ENCODE peak calls at places on chromosomes 1 and 21, in ten cellular contexts. One of them, this sample, is unnamed. For H3K9me3, the result is how much of the 10 kb centered on the place peaks cover.

GRCh38 chr1:210335001-210335400 is 6.3 kb downstream of the HHAT start:
- DNase-seq in cardiac muscle cell: no peak
- DNase-seq in effector memory CD4-positive, alpha-beta T cell: no peak
- DNase-seq in AG04450: no peak
- DNase-seq in ovary: no peak
- DNase-seq in endodermal cell: no peak
- DNase-seq in esophagus squamous epithelium: no peak
- DNase-seq in psoas muscle: no peak
- DNase-seq in transverse colon: no peak
- DNase-seq in fibroblast of lung: no peak
- DNase-seq in this sample: no peak

GRCh38 chr1:41758490-41758889 is 160.2 kb downstream of the HIVEP3 start:
- DNase-seq in effector memory CD4-positive, alpha-beta T cell: no peak
- DNase-seq in AG04450: no peak
- DNase-seq in endodermal cell: no peak
- DNase-seq in cardiac muscle cell: no peak
- DNase-seq in esophagus squamous epithelium: no peak
- DNase-seq in psoas muscle: no peak
- DNase-seq in ovary: no peak
- DNase-seq in transverse colon: no peak
- DNase-seq in fibroblast of lung: peak
- DNase-seq in this sample: no peak

GRCh38 chr1:158537609-158538008 is 16.6 kb downstream of the OR6Y1 start:
- DNase-seq in effector memory CD4-positive, alpha-beta T cell: no peak
- DNase-seq in transverse colon: no peak
- DNase-seq in ovary: no peak
- DNase-seq in cardiac muscle cell: no peak
- DNase-seq in fibroblast of lung: no peak
- DNase-seq in AG04450: no peak
- DNase-seq in esophagus squamous epithelium: no peak
- DNase-seq in psoas muscle: no peak
- DNase-seq in endodermal cell: no peak
- DNase-seq in this sample: no peak

GRCh38 chr1:6440198-6441126 is 15.9 kb downstream of the ESPN start:
- DNase-seq in ovary: no peak
- DNase-seq in transverse colon: peak
- DNase-seq in effector memory CD4-positive, alpha-beta T cell: peak
- DNase-seq in cardiac muscle cell: peak
- DNase-seq in esophagus squamous epithelium: no peak
- DNase-seq in psoas muscle: no peak
- DNase-seq in endodermal cell: peak
- DNase-seq in fibroblast of lung: peak
- DNase-seq in AG04450: no peak
- DNase-seq in this sample: peak

GRCh38 chr1:152946651-152947256 is at the start of gene SPRR5:
- DNase-seq in transverse colon: no peak
- DNase-seq in ovary: no peak
- DNase-seq in AG04450: no peak
- DNase-seq in endodermal cell: no peak
- DNase-seq in cardiac muscle cell: no peak
- DNase-seq in esophagus squamous epithelium: no peak
- DNase-seq in psoas muscle: no peak
- DNase-seq in effector memory CD4-positive, alpha-beta T cell: no peak
- DNase-seq in fibroblast of lung: no peak
- DNase-seq in this sample: no peak

GRCh38 chr1:186763107-186763506 is 65.6 kb upstream of the PLA2G4A start:
- DNase-seq in esophagus squamous epithelium: no peak
- DNase-seq in effector memory CD4-positive, alpha-beta T cell: no peak
- DNase-seq in transverse colon: no peak
- DNase-seq in cardiac muscle cell: no peak
- DNase-seq in ovary: no peak
- DNase-seq in fibroblast of lung: peak
- DNase-seq in psoas muscle: no peak
- DNase-seq in AG04450: peak
- DNase-seq in endodermal cell: no peak
- DNase-seq in this sample: no peak

GRCh38 chr1:22420456-22421053 is 31.1 kb upstream of the ZBTB40 start:
- DNase-seq in endodermal cell: peak
- DNase-seq in ovary: peak
- DNase-seq in effector memory CD4-positive, alpha-beta T cell: no peak
- DNase-seq in transverse colon: peak
- DNase-seq in fibroblast of lung: peak
- DNase-seq in psoas muscle: peak
- DNase-seq in cardiac muscle cell: peak
- DNase-seq in esophagus squamous epithelium: no peak
- DNase-seq in AG04450: peak
- DNase-seq in this sample: peak

GRCh38 chr1:11680270-11681070 is 478 bp downstream of the MAD2L2 start:
- DNase-seq in endodermal cell: no peak
- DNase-seq in effector memory CD4-positive, alpha-beta T cell: no peak
- DNase-seq in psoas muscle: peak
- DNase-seq in AG04450: no peak
- DNase-seq in transverse colon: peak
- DNase-seq in fibroblast of lung: no peak
- DNase-seq in esophagus squamous epithelium: no peak
- DNase-seq in cardiac muscle cell: no peak
- DNase-seq in ovary: no peak
- DNase-seq in this sample: no peak

GRCh38 chr1:76949503-76949902 is 82.2 kb downstream of the ST6GALNAC5 start:
- DNase-seq in cardiac muscle cell: no peak
- DNase-seq in endodermal cell: no peak
- DNase-seq in AG04450: no peak
- DNase-seq in fibroblast of lung: peak
- DNase-seq in ovary: no peak
- DNase-seq in esophagus squamous epithelium: no peak
- DNase-seq in effector memory CD4-positive, alpha-beta T cell: no peak
- DNase-seq in psoas muscle: no peak
- DNase-seq in transverse colon: no peak
- DNase-seq in this sample: no peak

GRCh38 chr1:100463809-100464424 is 74.0 kb upstream of the GPR88 start:
- DNase-seq in psoas muscle: peak
- DNase-seq in endodermal cell: peak
- DNase-seq in effector memory CD4-positive, alpha-beta T cell: no peak
- DNase-seq in ovary: peak
- DNase-seq in cardiac muscle cell: peak
- DNase-seq in transverse colon: no peak
- DNase-seq in AG04450: no peak
- DNase-seq in esophagus squamous epithelium: no peak
- DNase-seq in fibroblast of lung: peak
- DNase-seq in this sample: peak

GRCh38 chr1:162327144-162327790 is 49.4 kb downstream of the SPATA46 start:
- DNase-seq in effector memory CD4-positive, alpha-beta T cell: no peak
- DNase-seq in AG04450: no peak
- DNase-seq in transverse colon: no peak
- DNase-seq in esophagus squamous epithelium: no peak
- DNase-seq in cardiac muscle cell: no peak
- DNase-seq in ovary: no peak
- DNase-seq in psoas muscle: no peak
- DNase-seq in fibroblast of lung: no peak
- DNase-seq in endodermal cell: no peak
- DNase-seq in this sample: no peak

GRCh38 chr1:99963041-99963795 is 6.6 kb upstream of the SLC35A3 start:
- DNase-seq in endodermal cell: no peak
- DNase-seq in cardiac muscle cell: no peak
- DNase-seq in esophagus squamous epithelium: no peak
- DNase-seq in fibroblast of lung: peak
- DNase-seq in AG04450: no peak
- DNase-seq in effector memory CD4-positive, alpha-beta T cell: no peak
- DNase-seq in ovary: no peak
- DNase-seq in transverse colon: no peak
- DNase-seq in psoas muscle: no peak
- DNase-seq in this sample: no peak

GRCh38 chr21:42358261-42358660 is 7.5 kb upstream of the TFF2 start:
- DNase-seq in psoas muscle: no peak
- DNase-seq in cardiac muscle cell: no peak
- DNase-seq in endodermal cell: no peak
- DNase-seq in transverse colon: no peak
- DNase-seq in esophagus squamous epithelium: no peak
- DNase-seq in effector memory CD4-positive, alpha-beta T cell: no peak
- DNase-seq in AG04450: no peak
- DNase-seq in ovary: no peak
- DNase-seq in fibroblast of lung: no peak
- DNase-seq in this sample: no peak

GRCh38 chr1:6831368-6831767 is 46.1 kb downstream of the CAMTA1 start:
- DNase-seq in psoas muscle: no peak
- DNase-seq in endodermal cell: no peak
- DNase-seq in fibroblast of lung: no peak
- DNase-seq in ovary: no peak
- DNase-seq in AG04450: no peak
- DNase-seq in effector memory CD4-positive, alpha-beta T cell: no peak
- DNase-seq in cardiac muscle cell: no peak
- DNase-seq in esophagus squamous epithelium: no peak
- DNase-seq in transverse colon: no peak
- DNase-seq in this sample: no peak

DNA sequence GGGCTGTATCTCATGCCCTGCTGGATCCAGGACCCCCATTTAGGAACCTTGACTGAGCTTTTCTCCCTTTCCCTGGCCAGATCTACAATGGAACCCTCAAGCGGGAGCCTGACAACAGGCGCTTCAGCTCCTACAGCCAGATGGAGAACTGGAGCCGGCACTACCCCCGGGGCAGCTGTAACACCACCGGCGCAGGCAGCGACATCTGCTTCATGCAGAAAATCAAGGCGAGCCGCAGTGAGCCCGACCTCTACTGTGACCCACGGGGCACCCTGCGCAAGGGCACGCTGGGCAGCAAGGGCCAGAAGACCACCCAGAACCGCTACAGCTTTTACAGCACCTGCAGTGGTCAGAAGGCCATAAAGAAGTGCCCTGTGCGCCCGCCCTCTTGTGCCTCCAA is 29.8 kb downstream of the PKP1 start:
- DNase-seq in effector memory CD4-positive, alpha-beta T cell: no peak
- DNase-seq in transverse colon: no peak
- DNase-seq in psoas muscle: no peak
- DNase-seq in endodermal cell: no peak
- DNase-seq in cardiac muscle cell: no peak
- DNase-seq in esophagus squamous epithelium: no peak
- DNase-seq in fibroblast of lung: no peak
- DNase-seq in ovary: no peak
- DNase-seq in AG04450: no peak
- DNase-seq in this sample: no peak
- H3K27ac ChIP-seq in effector memory CD4-positive, alpha-beta T cell: no peak
- H3K27ac ChIP-seq in transverse colon: no peak
- H3K27ac ChIP-seq in psoas muscle: no peak
- H3K27ac ChIP-seq in endodermal cell: no peak
- H3K27ac ChIP-seq in cardiac muscle cell: no peak
- H3K27ac ChIP-seq in esophagus squamous epithelium: peak
- H3K27ac ChIP-seq in fibroblast of lung: no peak
- H3K27ac ChIP-seq in ovary: no peak
- H3K27ac ChIP-seq in AG04450: no peak
- H3K27ac ChIP-seq in this sample: no peak

GRCh38 chr1:67689267-67690017 is 4.4 kb downstream of the GADD45A start:
- DNase-seq in AG04450: no peak
- DNase-seq in transverse colon: no peak
- DNase-seq in psoas muscle: no peak
- DNase-seq in fibroblast of lung: peak
- DNase-seq in esophagus squamous epithelium: no peak
- DNase-seq in endodermal cell: no peak
- DNase-seq in effector memory CD4-positive, alpha-beta T cell: no peak
- DNase-seq in cardiac muscle cell: no peak
- DNase-seq in ovary: no peak
- DNase-seq in this sample: no peak

GRCh38 chr1:67687198-67687545 is 2.2 kb downstream of the GADD45A start:
- DNase-seq in transverse colon: no peak
- DNase-seq in esophagus squamous epithelium: no peak
- DNase-seq in endodermal cell: no peak
- DNase-seq in cardiac muscle cell: no peak
- DNase-seq in fibroblast of lung: no peak
- DNase-seq in psoas muscle: no peak
- DNase-seq in effector memory CD4-positive, alpha-beta T cell: no peak
- DNase-seq in ovary: no peak
- DNase-seq in AG04450: no peak
- DNase-seq in this sample: no peak

GRCh38 chr1:67686272-67687197 is 1.5 kb downstream of the GADD45A start:
- DNase-seq in endodermal cell: peak
- DNase-seq in effector memory CD4-positive, alpha-beta T cell: peak
- DNase-seq in AG04450: peak
- DNase-seq in ovary: peak
- DNase-seq in psoas muscle: peak
- DNase-seq in cardiac muscle cell: peak
- DNase-seq in transverse colon: peak
- DNase-seq in esophagus squamous epithelium: no peak
- DNase-seq in fibroblast of lung: peak
- DNase-seq in this sample: peak

GRCh38 chr1:67688526-67689219 is 3.7 kb downstream of the GADD45A start:
- DNase-seq in endodermal cell: peak
- DNase-seq in fibroblast of lung: no peak
- DNase-seq in transverse colon: no peak
- DNase-seq in ovary: no peak
- DNase-seq in AG04450: no peak
- DNase-seq in cardiac muscle cell: no peak
- DNase-seq in psoas muscle: no peak
- DNase-seq in effector memory CD4-positive, alpha-beta T cell: no peak
- DNase-seq in esophagus squamous epithelium: no peak
- DNase-seq in this sample: no peak

DNA sequence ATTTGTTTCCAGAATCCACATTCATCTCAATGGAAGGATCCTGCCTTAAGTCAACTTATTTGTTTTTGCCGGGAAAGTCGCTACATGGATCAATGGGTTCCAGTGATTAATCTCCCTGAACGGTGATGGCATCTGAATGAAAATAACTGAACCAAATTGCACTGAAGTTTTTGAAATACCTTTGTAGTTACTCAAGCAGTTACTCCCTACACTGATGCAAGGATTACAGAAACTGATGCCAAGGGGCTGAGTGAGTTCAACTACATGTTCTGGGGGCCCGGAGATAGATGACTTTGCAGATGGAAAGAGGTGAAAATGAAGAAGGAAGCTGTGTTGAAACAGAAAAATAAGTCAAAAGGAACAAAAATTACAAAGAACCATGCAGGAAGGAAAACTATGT is 2.6 kb downstream of the GADD45A start:
- DNase-seq in ovary: no peak
- DNase-seq in endodermal cell: no peak
- DNase-seq in cardiac muscle cell: no peak
- DNase-seq in AG04450: peak
- DNase-seq in psoas muscle: no peak
- DNase-seq in fibroblast of lung: peak
- DNase-seq in transverse colon: no peak
- DNase-seq in effector memory CD4-positive, alpha-beta T cell: no peak
- DNase-seq in esophagus squamous epithelium: no peak
- DNase-seq in this sample: no peak
- H3K4me3 ChIP-seq in ovary: peak
- H3K4me3 ChIP-seq in endodermal cell: peak
- H3K4me3 ChIP-seq in cardiac muscle cell: peak
- H3K4me3 ChIP-seq in AG04450: peak
- H3K4me3 ChIP-seq in psoas muscle: peak
- H3K4me3 ChIP-seq in fibroblast of lung: peak
- H3K4me3 ChIP-seq in transverse colon: no peak
- H3K4me3 ChIP-seq in effector memory CD4-positive, alpha-beta T cell: no peak
- H3K4me3 ChIP-seq in esophagus squamous epithelium: peak
- H3K4me3 ChIP-seq in this sample: no peak

GRCh38 chr1:119816407-119816806 is 5.1 kb upstream of the REG4 start:
- DNase-seq in cardiac muscle cell: no peak
- DNase-seq in endodermal cell: no peak
- DNase-seq in psoas muscle: no peak
- DNase-seq in AG04450: no peak
- DNase-seq in fibroblast of lung: peak
- DNase-seq in ovary: no peak
- DNase-seq in transverse colon: peak
- DNase-seq in esophagus squamous epithelium: no peak
- DNase-seq in effector memory CD4-positive, alpha-beta T cell: no peak
- DNase-seq in this sample: no peak
- H3K9me3 ChIP-seq in cardiac muscle cell: under half
- H3K9me3 ChIP-seq in endodermal cell: under half
- H3K9me3 ChIP-seq in psoas muscle: under half
- H3K9me3 ChIP-seq in AG04450: under half
- H3K9me3 ChIP-seq in fibroblast of lung: under half
- H3K9me3 ChIP-seq in ovary: under half
- H3K9me3 ChIP-seq in transverse colon: under half
- H3K9me3 ChIP-seq in esophagus squamous epithelium: under half
- H3K9me3 ChIP-seq in effector memory CD4-positive, alpha-beta T cell: under half
- H3K9me3 ChIP-seq in this sample: under half

GRCh38 chr1:39194398-39195051 is 10.0 kb upstream of the MACF1 start:
- DNase-seq in fibroblast of lung: no peak
- DNase-seq in cardiac muscle cell: no peak
- DNase-seq in esophagus squamous epithelium: no peak
- DNase-seq in psoas muscle: no peak
- DNase-seq in transverse colon: no peak
- DNase-seq in effector memory CD4-positive, alpha-beta T cell: no peak
- DNase-seq in ovary: no peak
- DNase-seq in AG04450: no peak
- DNase-seq in endodermal cell: no peak
- DNase-seq in this sample: no peak
- H3K27ac ChIP-seq in fibroblast of lung: peak
- H3K27ac ChIP-seq in cardiac muscle cell: no peak
- H3K27ac ChIP-seq in esophagus squamous epithelium: peak
- H3K27ac ChIP-seq in psoas muscle: no peak
- H3K27ac ChIP-seq in transverse colon: peak
- H3K27ac ChIP-seq in effector memory CD4-positive, alpha-beta T cell: peak
- H3K27ac ChIP-seq in ovary: no peak
- H3K27ac ChIP-seq in AG04450: no peak
- H3K27ac ChIP-seq in endodermal cell: no peak
- H3K27ac ChIP-seq in this sample: no peak